ENCODE peak calls at places on chromosomes 16 and 17, in five cellular contexts. V is psoas muscle, F is fibroblast of villous mesenchyme, K is mucosa of descending colon, M is neural progenitor cell. E is an unnamed sample.

GRCh38 chr17:32445075-32445427 is 741 bp downstream of the PSMD11 start:
- DNase-seq in M (peak; percentile 48), F (peak; percentile 63), K (peak; percentile 46), V (peak; percentile 42), E (peak; percentile 35)

GRCh38 chr17:69593716-69594115 is 179.2 kb downstream of the MAP2K6 start:
- DNase-seq in F (no peak), V (no peak), M (no peak), K (no peak), E (no peak)

GRCh38 chr16:3029499-3030127 is 5.8 kb downstream of the THOC6 start:
- DNase-seq in K (no peak), F (peak; percentile 32), M (no peak), V (no peak), E (no peak)

GRCh38 chr16:52629296-52629695 is 82.4 kb upstream of the TOX3 start:
- DNase-seq in K (no peak), M (no peak), V (no peak), F (no peak), E (no peak)

GRCh38 chr16:30532285-30533145 is 2.1 kb downstream of the ZNF747 start:
- DNase-seq in K (no peak), V (no peak), F (no peak), M (no peak), E (no peak)

GRCh38 chr17:82819015-82819414 is 20.8 kb downstream of the ZNF750 start:
- DNase-seq in M (no peak), F (no peak), K (no peak), V (no peak), E (no peak)

GRCh38 chr17:8226536-8227237 is 16.3 kb upstream of the AURKB start:
- DNase-seq in M (peak; percentile 94), V (peak; percentile 64), F (peak; percentile 94), K (peak; percentile 82), E (peak; percentile 75)

GRCh38 chr17:48047113-48047740 is 932 bp upstream of the NFE2L1 start:
- DNase-seq in M (peak; percentile 49), F (no peak), K (no peak), V (no peak), E (no peak)

GRCh38 chr16:30040221-30040620 is 9.2 kb upstream of the TLCD3B start:
- DNase-seq in M (no peak), V (no peak), F (no peak), K (no peak), E (no peak)

GRCh38 chr17:49076575-49077384 is 55.8 kb upstream of the B4GALNT2 start:
- DNase-seq in F (peak; percentile 88), M (no peak), K (no peak), V (no peak), E (no peak)

GRCh38 chr17:42850964-42851363 is at the start of gene AOC3:
- DNase-seq in F (no peak), M (no peak), K (peak; percentile 35), V (peak; percentile 57), E (no peak)

GRCh38 chr16:61820398-61820797 is 215.8 kb downstream of the CDH8 start:
- DNase-seq in M (no peak), K (no peak), F (no peak), V (no peak), E (no peak)

GRCh38 chr16:84694980-84695379 is 4.8 kb upstream of the USP10 start:
- DNase-seq in F (no peak), V (no peak), K (no peak), M (no peak), E (no peak)

GRCh38 chr16:68732068-68732680 is 4.9 kb upstream of the CDH1 start:
- DNase-seq in M (peak; percentile 30), V (no peak), K (peak; percentile 94), F (no peak), E (no peak)

GRCh38 chr16:4215106-4215505 is 26.8 kb downstream of the SRL start:
- DNase-seq in K (no peak), M (no peak), F (no peak), V (no peak), E (no peak)

GRCh38 chr17:36728030-36728991 is 126.9 kb downstream of the MRM1 start:
- DNase-seq in V (no peak), F (no peak), M (no peak), K (no peak), E (no peak)

GRCh38 chr16:64459821-64460220 is 662.0 kb downstream of the CDH11 start:
- DNase-seq in M (no peak), V (no peak), K (peak; percentile 8), F (peak; percentile 29), E (no peak)

GRCh38 chr17:42920922-42921321 is 20.3 kb downstream of the G6PC1 start:
- DNase-seq in F (no peak), V (peak; percentile 15), K (no peak), M (no peak), E (no peak)

GRCh38 chr17:44005527-44005864 is 1.1 kb downstream of the NAGS start:
- DNase-seq in K (no peak), V (no peak), F (no peak), M (no peak), E (no peak)

GRCh38 chr17:44006581-44007345 is 2.3 kb downstream of the NAGS start:
- DNase-seq in K (peak; percentile 100), F (peak; percentile 97), V (peak; percentile 97), M (peak; percentile 99), E (peak; percentile 81)

GRCh38 chr17:44004077-44004760 is at the start of gene NAGS:
- DNase-seq in K (peak; percentile 45), M (peak; percentile 63), V (peak; percentile 24), F (no peak), E (no peak)

GRCh38 chr17:44005865-44006580 is 1.6 kb downstream of the NAGS start:
- DNase-seq in V (peak; percentile 42), M (peak; percentile 83), K (peak; percentile 74), F (no peak), E (no peak)

DNA sequence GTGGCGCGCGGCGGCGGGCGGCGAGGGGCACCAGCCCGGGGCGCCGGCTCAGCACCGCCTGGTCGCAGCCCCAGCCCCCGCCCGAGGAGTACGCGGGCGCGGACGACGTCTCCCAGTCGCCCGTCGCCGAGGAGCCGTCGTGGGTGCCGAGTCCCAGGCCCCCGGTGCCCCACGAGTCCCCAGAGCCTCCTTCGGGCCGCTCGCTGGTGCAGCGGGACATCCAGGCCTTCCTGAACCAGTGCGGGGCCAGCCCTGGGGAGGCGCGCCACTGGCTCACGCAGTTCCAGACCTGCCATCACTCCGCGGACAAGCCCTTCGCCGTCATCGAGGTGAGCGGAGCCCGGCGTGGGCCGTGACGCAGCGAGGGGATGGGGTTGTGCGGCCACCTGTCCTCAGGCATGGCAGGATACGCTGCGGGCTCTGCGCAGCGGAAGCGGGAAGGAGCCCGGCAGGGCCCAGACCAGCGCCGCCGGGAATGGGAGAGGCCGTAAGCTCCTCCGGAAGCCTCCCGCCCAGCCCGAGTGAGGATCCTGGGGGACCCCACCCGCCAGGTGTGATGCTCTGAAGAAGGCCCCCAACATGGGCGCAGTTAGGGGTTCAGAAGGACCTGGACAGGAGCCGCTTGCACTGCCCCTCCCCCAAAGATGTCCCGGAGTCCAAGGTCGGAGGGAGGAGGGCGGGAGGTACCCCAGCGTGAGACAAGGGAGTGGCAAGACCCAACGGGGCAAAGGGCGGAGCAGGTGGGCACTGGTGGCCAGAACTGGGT is 522 bp downstream of the NAGS start:
- DNase-seq in V (no peak), F (no peak), K (peak; percentile 69), M (peak; percentile 58), E (no peak)
- H3K4me3 ChIP-seq in V (peak overlapping the region; percentile 69), F (peak overlapping the region; percentile 43), K (peak overlapping the region; percentile 24), M (peak overlapping the region; percentile 71), E (peak overlapping the region; percentile 38)

DNA sequence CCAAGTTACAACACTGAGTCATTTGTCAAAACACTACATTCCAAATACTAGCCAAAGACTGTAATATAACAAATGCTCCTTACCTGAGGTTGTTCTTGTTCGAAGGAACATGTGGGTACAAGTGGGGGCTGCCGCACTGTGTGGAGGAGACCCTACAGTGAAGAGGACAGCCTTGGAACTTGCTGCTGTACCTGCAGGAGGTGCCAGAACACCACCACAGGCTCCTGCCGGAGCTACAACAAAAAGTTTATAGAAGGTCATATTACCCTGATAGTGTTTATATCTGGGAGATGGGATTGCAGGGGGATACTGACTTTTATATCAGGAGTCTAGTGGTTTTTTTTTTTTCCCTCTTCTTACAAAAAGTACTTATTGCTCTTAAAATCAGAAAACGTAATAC is 37.8 kb upstream of the ALDH3A1 start:
- DNase-seq in M (no peak), V (no peak), K (no peak), F (no peak), E (no peak)
- TF ChIP-seq CTCF in M (peak; percentile 23), V (no peak), K (no peak), F (peak; percentile 3), E (no peak)

DNA sequence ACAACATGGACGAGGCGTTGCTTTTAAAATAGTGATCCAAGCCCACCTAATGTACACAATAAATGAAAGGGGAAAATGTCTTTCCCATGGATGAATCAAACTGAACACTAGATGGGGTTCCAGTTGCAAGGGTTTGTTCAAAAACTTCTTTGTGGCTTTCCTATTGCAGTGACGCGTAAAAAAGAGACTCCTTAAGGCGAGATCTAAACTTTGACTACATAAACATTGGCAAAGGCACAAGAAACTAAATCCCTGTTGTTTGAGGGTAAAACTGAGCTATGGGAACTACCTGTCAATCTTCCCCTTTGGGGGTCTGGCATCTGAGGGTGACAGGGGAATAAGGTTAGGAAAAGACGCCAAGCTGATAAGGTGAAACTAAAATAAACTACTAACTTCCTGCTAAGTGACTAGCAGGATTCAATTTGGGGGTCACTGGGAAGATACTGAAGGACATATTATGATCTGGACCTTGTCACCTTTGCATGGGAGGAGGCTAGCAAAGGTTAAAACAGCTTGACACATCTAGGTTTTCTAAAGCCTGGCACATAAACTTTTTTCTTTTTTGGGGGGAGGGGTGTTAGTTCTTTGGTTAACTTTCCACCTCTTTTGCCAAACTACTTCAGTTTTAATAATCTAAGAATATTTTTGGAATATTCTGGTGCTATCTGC is 4.7 kb downstream of the SALL1 start:
- DNase-seq in K (no peak), V (no peak), M (peak; percentile 44), F (peak; percentile 59), E (no peak)
- H3K4me3 ChIP-seq in K (no peak overlapping the region), V (no peak overlapping the region), M (peak overlapping the region; percentile 97), F (peak overlapping the region; percentile 4), E (no peak overlapping the region)

GRCh38 chr16:88456356-88457292 is 3.5 kb downstream of the ZFPM1 start:
- DNase-seq in V (no peak), M (no peak), F (no peak), K (no peak), E (no peak)

GRCh38 chr16:88453621-88454314 is 688 bp downstream of the ZFPM1 start:
- DNase-seq in K (peak; percentile 50), M (peak; percentile 52), F (no peak), V (no peak), E (no peak)

GRCh38 chr16:88454315-88455057 is 1.4 kb downstream of the ZFPM1 start:
- DNase-seq in K (peak; percentile 47), M (peak; percentile 56), F (no peak), V (no peak), E (no peak)

GRCh38 chr16:88458039-88458772 is 5.1 kb downstream of the ZFPM1 start:
- DNase-seq in F (peak; percentile 22), V (no peak), M (no peak), K (no peak), E (no peak)

DNA sequence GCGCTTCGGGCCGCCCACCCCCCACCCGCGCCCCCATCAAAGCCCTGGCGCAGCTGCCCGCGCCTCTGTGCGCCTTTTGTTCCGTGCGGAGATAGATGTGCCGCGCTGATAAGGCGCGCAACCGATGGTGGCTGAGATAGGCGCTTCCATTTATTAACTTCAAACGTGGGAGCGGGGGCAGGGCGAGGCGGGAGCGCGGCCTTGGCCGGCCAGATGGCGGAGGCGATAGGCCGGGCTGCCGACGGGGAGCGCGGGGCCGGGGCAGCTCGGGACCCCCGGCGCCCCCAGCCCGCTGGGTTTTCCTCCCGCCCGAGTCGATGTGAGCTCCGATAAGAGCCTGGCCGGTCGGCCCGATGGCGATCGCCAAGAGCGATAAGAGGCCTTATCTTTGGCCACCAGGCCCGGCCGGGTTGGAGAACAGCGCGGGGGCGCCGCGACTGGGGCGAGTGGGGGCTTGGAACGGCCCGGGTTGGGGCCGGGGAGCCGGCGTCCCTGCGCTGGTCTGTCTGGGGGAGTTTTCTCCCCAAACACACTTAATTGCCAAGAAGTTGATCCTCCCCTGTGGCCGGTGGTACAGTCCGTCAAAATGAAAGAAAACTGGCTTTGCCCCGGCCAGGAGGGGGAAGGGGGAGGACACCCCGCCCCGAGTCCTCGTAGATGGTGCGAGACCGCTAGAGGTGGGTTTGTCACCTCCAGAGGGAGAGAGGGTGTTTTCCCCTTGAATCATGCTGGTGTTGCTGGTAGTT is 2.7 kb downstream of the ZFPM1 start:
- DNase-seq in V (no peak), M (peak; percentile 60), K (peak; percentile 61), F (peak; percentile 59), E (no peak)
- TF ChIP-seq CTCF in V (no peak), M (no peak), K (peak; percentile 2), F (no peak), E (no peak)